ENCODE peak calls at places on chromosomes 6 and 20, in four cellular contexts. Q, F, T and S are unnamed samples.

GRCh38 chr6:137921823-137922222 is 54.8 kb downstream of the TNFAIP3 start:
- DNase-seq in Q (no peak), F (no peak), T (no peak), S (peak)

GRCh38 chr6:84606860-84607259 is 157.5 kb downstream of the TBX18 start:
- DNase-seq in Q (no peak), F (no peak), T (no peak), S (no peak)

GRCh38 chr6:41504526-41505021 is 41.6 kb upstream of the FOXP4 start:
- DNase-seq in Q (peak), F (no peak), T (no peak), S (no peak)

GRCh38 chr6:17768388-17768787 is 61.7 kb upstream of the NUP153 start:
- DNase-seq in Q (peak), F (no peak), T (no peak), S (no peak)

GRCh38 chr20:31570735-31571617 is 34.1 kb upstream of the ID1 start:
- DNase-seq in Q (peak), F (no peak), T (peak), S (no peak)

GRCh38 chr20:59018817-59019216 is 412 bp upstream of the TUBB1 start:
- DNase-seq in Q (no peak), F (no peak), T (no peak), S (no peak)

GRCh38 chr6:32075781-32076494 is 33.2 kb downstream of the TNXB start:
- DNase-seq in Q (no peak), F (no peak), T (no peak), S (no peak)

GRCh38 chr6:20569000-20569610 is 34.8 kb downstream of the CDKAL1 start:
- DNase-seq in Q (peak), F (no peak), T (no peak), S (no peak)

GRCh38 chr6:108027594-108027993 is 46.9 kb downstream of the OSTM1 start:
- DNase-seq in Q (peak), F (no peak), T (no peak), S (no peak)

GRCh38 chr6:135651964-135652755 is 154.6 kb upstream of the AHI1 start:
- DNase-seq in Q (peak), F (peak), T (no peak), S (peak)

GRCh38 chr6:36822506-36823269 is 16.6 kb downstream of the CPNE5 start:
- DNase-seq in Q (peak), F (no peak), T (no peak), S (no peak)

GRCh38 chr20:50450961-50451752 is 59.0 kb upstream of the PTPN1 start:
- DNase-seq in Q (peak), F (peak), T (no peak), S (peak)